ENCODE peak calls at places on chromosomes 2 and 18, in seven cellular contexts. S, A, M, F, T, Y and K are unnamed samples.

GRCh38 chr2:127226520-127227263 is 6.6 kb upstream of the CYP27C1 start:
- DNase-seq in Y (peak; percentile 59), S (no peak), A (no peak), T (no peak), F (no peak), M (peak; percentile 62), K (no peak)

GRCh38 chr2:132562245-132562644 is 107.8 kb downstream of the LYPD1 start:
- DNase-seq in M (no peak), A (no peak), T (no peak), F (no peak), Y (no peak), S (no peak), K (no peak)

GRCh38 chr2:17166506-17166905 is 351.7 kb downstream of the RAD51AP2 start:
- DNase-seq in S (no peak), A (no peak), F (no peak), T (no peak), Y (no peak), M (peak; percentile 70), K (no peak)

GRCh38 chr2:234406085-234406484 is 90.8 kb downstream of the ARL4C start:
- DNase-seq in Y (no peak), M (no peak), T (no peak), S (no peak), A (no peak), F (no peak), K (no peak)

GRCh38 chr2:127174176-127174575 is 45.9 kb downstream of the CYP27C1 start:
- DNase-seq in F (no peak), M (peak; percentile 28), A (no peak), T (no peak), Y (no peak), S (no peak), K (no peak)

GRCh38 chr2:69624611-69625010 is 18.9 kb downstream of the AAK1 start:
- DNase-seq in F (no peak), M (no peak), T (no peak), S (no peak), A (no peak), Y (no peak), K (no peak)

GRCh38 chr2:64941143-64941542 is 48.1 kb upstream of the SLC1A4 start:
- DNase-seq in A (no peak), Y (no peak), T (no peak), S (no peak), F (no peak), M (no peak), K (no peak)

GRCh38 chr2:105294844-105295481 is 34.6 kb downstream of the TGFBRAP1 start:
- DNase-seq in M (peak; percentile 74), S (no peak), T (peak; percentile 71), Y (peak; percentile 8), F (no peak), A (no peak), K (no peak)

GRCh38 chr18:62325806-62326645 is 916 bp downstream of the TNFRSF11A start:
- DNase-seq in T (peak; percentile 54), M (no peak), S (no peak), F (no peak), A (no peak), Y (peak; percentile 19), K (no peak)